ENCODE peak calls at places on chromosomes 3 and 15, in six cellular contexts. C is GM12891, N is K562, E is HepG2, P is H1, V is GM12878. I is an unnamed sample.

GRCh38 chr3:171494457-171495109 is 34.4 kb upstream of the TNIK start:
- DNase-seq in P (no peak), C (no peak), E (no peak), N (no peak), V (no peak), I (no peak)

GRCh38 chr15:43776101-43776717 is 557 bp downstream of the ELL3 start:
- DNase-seq in C (peak), N (no peak), E (no peak), P (no peak), V (peak), I (peak)

GRCh38 chr3:39115870-39116269 is 8.4 kb downstream of the TTC21A start:
- DNase-seq in N (no peak), V (no peak), E (no peak), C (no peak), P (no peak), I (no peak)

GRCh38 chr15:85582719-85583089 is 202.3 kb downstream of the AKAP13 start:
- DNase-seq in P (no peak), N (peak), V (peak), E (no peak), C (no peak), I (no peak)

GRCh38 chr3:12175137-12175593 is 16.5 kb upstream of the TIMP4 start:
- DNase-seq in P (no peak), N (no peak), C (no peak), V (no peak), E (no peak), I (no peak)

GRCh38 chr3:45852828-45853227 is 10.9 kb upstream of the LZTFL1 start:
- DNase-seq in N (no peak), P (no peak), C (no peak), V (peak), E (no peak), I (no peak)

GRCh38 chr15:51623386-51623938 is 891 bp upstream of the DMXL2 start:
- DNase-seq in V (no peak), N (peak), P (no peak), C (no peak), E (no peak), I (no peak)

GRCh38 chr3:13853978-13854296 is 25.9 kb downstream of the WNT7A start:
- DNase-seq in P (no peak), N (no peak), C (no peak), V (no peak), E (no peak), I (no peak)

GRCh38 chr3:135989247-135989646 is 23.7 kb downstream of the PPP2R3A start:
- DNase-seq in V (no peak), C (no peak), N (no peak), E (no peak), P (no peak), I (no peak)

GRCh38 chr3:177464392-177465225 is 267.3 kb upstream of the TBL1XR1 start:
- DNase-seq in N (no peak), V (no peak), P (no peak), E (no peak), C (no peak), I (no peak)

GRCh38 chr15:32979710-32980109 is 214.8 kb downstream of the FMN1 start:
- DNase-seq in P (no peak), V (no peak), E (no peak), N (no peak), C (no peak), I (no peak)

GRCh38 chr15:75454471-75455418 is 3.3 kb upstream of the SIN3A start:
- DNase-seq in V (no peak), P (no peak), N (peak), E (no peak), C (peak), I (peak)

GRCh38 chr3:45078910-45079522 is 52.9 kb downstream of the CLEC3B start:
- DNase-seq in N (peak), V (no peak), P (no peak), E (no peak), C (no peak), I (no peak)

GRCh38 chr15:48285329-48286214 is 45.7 kb upstream of the DUT start:
- DNase-seq in P (no peak), E (peak), N (peak), V (peak), C (peak), I (peak)

GRCh38 chr3:65713016-65713415 is 325.7 kb downstream of the MAGI1 start:
- DNase-seq in E (no peak), P (no peak), N (no peak), C (no peak), V (no peak), I (no peak)

GRCh38 chr3:107206141-107206540 is 171.1 kb upstream of the CCDC54 start:
- DNase-seq in N (peak), E (peak), P (no peak), V (no peak), C (peak), I (no peak)

GRCh38 chr3:194296448-194296831 is 54.7 kb downstream of the CPN2 start:
- DNase-seq in P (no peak), V (no peak), C (no peak), E (peak), N (no peak), I (no peak)

GRCh38 chr3:87710028-87710427 is 348.8 kb downstream of the CGGBP1 start:
- DNase-seq in P (no peak), V (no peak), C (no peak), E (no peak), N (no peak), I (no peak)

GRCh38 chr15:50636146-50636545 is 50.5 kb downstream of the TRPM7 start:
- DNase-seq in E (no peak), V (no peak), C (no peak), N (no peak), P (no peak), I (no peak)

GRCh38 chr3:153970735-153971347 is 150.3 kb upstream of the ARHGEF26 start:
- DNase-seq in E (no peak), V (no peak), N (no peak), C (no peak), P (no peak), I (no peak)

GRCh38 chr3:121063628-121064027 is 155.6 kb downstream of the STXBP5L start:
- DNase-seq in V (no peak), P (no peak), C (no peak), N (no peak), E (no peak), I (no peak)

GRCh38 chr15:65512807-65513416 is 4.6 kb downstream of the DPP8 start:
- DNase-seq in E (no peak), V (no peak), P (no peak), C (no peak), N (no peak), I (no peak)

GRCh38 chr3:191502583-191502982 is 41.6 kb downstream of the PYDC2 start:
- DNase-seq in C (no peak), P (no peak), E (peak), V (no peak), N (peak), I (no peak)

GRCh38 chr15:84766461-84767005 is 18.1 kb downstream of the ZNF592 start:
- DNase-seq in E (no peak), P (no peak), C (no peak), V (no peak), N (no peak), I (no peak)

GRCh38 chr15:51737538-51738305 is at the start of gene LYSMD2:
- DNase-seq in P (no peak), C (peak), N (peak), E (no peak), V (no peak), I (peak)

GRCh38 chr15:33068007-33068441 is 126.5 kb downstream of the FMN1 start:
- DNase-seq in P (no peak), C (no peak), E (peak), N (no peak), V (no peak), I (no peak)

GRCh38 chr3:169541528-169541927 is 122.0 kb downstream of the MECOM start:
- DNase-seq in E (no peak), V (no peak), C (no peak), N (no peak), P (no peak), I (no peak)

GRCh38 chr15:90481023-90481422 is 48.7 kb upstream of the CRTC3 start:
- DNase-seq in C (no peak), N (no peak), P (no peak), E (no peak), V (no peak), I (no peak)

GRCh38 chr3:188272481-188273372 is 118.8 kb downstream of the LPP start:
- DNase-seq in P (no peak), E (peak), C (no peak), N (no peak), V (no peak), I (no peak)

GRCh38 chr15:58497036-58497785 is 65.4 kb downstream of the LIPC start:
- DNase-seq in P (no peak), V (no peak), E (no peak), C (no peak), N (no peak), I (no peak)

GRCh38 chr3:171967137-171967783 is 72.1 kb upstream of the FNDC3B start:
- DNase-seq in P (no peak), V (no peak), N (no peak), E (peak), C (no peak), I (no peak)

GRCh38 chr3:113054552-113054951 is 63.8 kb downstream of the GTPBP8 start:
- DNase-seq in P (no peak), C (no peak), N (no peak), V (no peak), E (no peak), I (no peak)

DNA sequence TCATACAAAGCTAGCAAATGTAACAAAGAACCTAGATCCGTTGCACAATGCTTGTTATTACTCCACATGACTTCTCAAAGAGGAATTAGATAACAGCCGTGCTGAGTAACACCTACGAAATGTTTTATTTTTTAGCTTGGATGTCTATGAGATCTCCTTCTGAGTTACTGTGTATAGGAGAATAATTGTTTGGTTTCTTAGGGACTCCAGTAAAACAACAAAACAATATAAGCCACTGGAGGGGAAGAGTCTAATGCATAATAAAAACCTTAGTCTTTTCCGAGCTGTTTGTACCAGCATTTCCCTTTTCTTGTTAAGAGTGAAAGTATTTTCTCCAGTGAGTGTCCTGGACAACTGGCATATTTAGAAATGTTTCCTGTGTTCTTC is 15.6 kb downstream of the SNAP23 start:
- DNase-seq in P (no peak), C (no peak), N (no peak), V (no peak), E (no peak), I (no peak)
- TF ChIP-seq POLR2A in P (no peak), C (no peak), N (no peak), V (no peak), E (no peak), I (no peak)

GRCh38 chr15:101684384-101684783 is 32.2 kb upstream of the TM2D3 start:
- DNase-seq in C (no peak), V (no peak), P (no peak), N (no peak), E (no peak), I (no peak)
- TF ChIP-seq TAF1 in C (no peak), V (no peak), P (no peak), N (no peak), E (no peak), I (no peak)

GRCh38 chr15:80778964-80779657 is at the start of gene CEMIP:
- DNase-seq in V (no peak), C (peak), E (peak), P (peak), N (peak), I (peak)
- TF ChIP-seq POLR2A in V (no peak), C (no peak), E (peak), P (no peak), N (no peak), I (no peak)

DNA sequence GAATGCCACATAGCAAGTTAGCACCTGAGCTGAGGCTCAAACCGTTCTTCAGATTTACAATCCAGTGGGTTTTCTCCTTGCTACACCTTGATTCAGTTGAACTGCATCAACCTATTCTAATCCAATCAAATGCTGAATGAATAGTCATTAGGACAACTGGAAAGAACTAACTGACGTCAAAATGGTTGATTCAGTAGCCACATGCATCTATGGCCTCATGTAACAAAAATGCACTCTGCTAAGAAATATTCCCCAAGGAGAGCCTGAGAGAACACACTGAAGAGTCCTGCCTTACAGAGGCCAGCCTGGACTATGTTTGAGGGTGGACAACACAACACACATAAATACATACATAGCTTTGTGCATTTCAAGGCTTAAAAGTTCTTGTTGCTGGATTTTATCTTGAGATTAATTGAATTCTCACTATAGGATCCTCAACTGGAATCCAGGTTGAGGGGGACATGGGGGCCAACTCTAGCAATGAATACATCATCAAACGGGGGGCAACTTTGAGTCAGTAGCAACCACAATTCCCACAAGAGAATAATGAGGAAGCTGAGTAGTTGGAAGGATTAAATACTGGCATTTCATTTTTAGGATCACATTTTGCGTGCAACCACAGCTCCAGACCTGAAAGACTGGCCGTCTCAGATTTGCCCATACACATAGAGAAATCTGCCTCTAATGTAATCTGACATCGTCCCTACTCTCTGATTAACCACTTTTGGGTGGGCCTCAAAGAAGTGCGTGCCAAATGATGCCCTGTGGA is 280.2 kb upstream of the ICE2 start:
- DNase-seq in C (no peak), E (no peak), P (no peak), N (no peak), V (no peak), I (no peak)
- TF ChIP-seq TAF1 in C (no peak), E (no peak), P (no peak), N (no peak), V (no peak), I (no peak)

DNA sequence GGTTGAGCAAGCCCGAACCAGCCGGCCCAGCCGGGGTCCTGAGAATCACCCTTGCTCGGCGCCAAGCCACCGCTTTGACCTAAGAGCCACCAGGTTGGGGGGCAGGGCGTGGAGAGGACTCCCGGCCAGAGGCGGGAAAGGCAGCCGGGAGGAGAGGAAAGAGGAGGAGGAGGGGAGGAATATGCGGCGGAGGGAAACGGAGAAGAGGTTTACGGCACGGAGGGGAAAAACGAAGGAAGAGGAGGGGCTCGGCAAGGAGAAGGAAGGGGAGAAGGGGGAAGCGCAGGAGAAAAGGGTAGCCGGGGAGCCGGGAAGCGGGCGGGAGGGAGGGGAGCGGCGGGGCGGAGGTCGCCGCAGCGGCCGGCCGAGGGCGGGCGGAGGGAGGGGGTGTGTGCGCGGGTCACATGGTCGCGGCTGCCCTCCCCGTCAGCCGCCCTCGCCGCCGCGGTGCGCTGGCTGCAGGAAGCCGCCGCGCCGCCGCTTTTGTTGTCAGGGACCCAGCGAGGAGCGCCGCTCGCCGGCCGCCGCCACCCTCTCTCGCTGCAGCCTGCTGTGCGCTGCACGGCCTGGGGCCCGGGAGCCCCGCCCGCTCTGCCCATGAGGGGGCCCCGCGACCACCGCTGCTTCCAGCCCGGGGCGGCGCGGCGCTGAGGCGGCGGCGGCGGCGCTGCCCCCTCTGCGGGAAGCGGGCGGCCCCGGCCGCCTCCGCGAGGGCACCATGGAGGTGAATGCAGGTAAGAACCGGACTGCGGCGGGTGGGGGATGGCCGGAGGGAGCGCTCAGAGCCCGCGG is at the start of gene NR1D2:
- DNase-seq in V (no peak), N (peak), P (no peak), C (peak), E (peak), I (peak)
- TF ChIP-seq POLR2A in V (peak), N (peak), P (peak), C (no peak), E (peak), I (peak)

DNA sequence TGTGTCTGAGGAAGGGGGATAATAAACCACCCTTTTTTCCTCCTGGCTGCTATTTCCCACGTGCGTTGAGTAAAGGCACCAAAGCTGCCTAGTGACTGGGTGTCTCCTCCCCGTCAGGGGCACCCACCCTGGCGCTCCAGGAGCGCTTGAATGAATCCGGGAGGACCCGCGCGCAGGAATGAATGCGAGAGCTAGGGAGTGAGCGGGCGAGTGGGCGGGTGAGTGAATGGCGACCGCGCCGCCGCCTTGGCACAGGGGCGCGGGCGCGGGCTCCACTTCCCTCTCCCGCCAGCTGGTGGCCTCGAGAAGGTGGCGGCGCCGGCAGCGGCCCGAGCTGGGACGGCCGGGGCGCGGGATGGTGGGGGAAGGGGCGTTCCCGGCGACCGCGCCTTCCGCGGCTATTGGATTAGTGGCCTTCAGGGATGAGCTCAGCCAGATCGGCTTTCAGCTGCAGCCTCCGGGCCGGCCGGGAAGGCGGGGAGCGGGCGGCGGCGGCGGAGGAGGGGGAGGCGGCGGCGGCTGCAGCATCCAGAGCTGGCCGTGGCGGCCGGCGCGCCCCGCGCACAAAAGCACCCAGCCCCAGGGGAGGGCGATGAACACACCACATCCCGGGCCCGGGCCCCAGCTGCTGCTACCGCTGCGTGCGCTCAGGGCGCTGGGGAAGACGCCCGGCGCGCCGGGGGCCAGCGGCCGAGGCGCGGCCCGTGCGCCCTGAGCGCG is at the start of gene SPSB4:
- DNase-seq in E (peak), N (no peak), C (no peak), P (peak), V (no peak), I (no peak)
- TF ChIP-seq TAF1 in E (no peak), N (no peak), C (no peak), P (peak), V (no peak), I (no peak)

GRCh38 chr15:62110000-62110851 is 43.4 kb downstream of the C2CD4A start:
- DNase-seq in N (no peak), V (no peak), P (no peak), C (no peak), E (no peak), I (no peak)

GRCh38 chr15:62109457-62109856 is 42.7 kb downstream of the C2CD4A start:
- DNase-seq in V (no peak), N (no peak), C (no peak), P (no peak), E (no peak), I (no peak)

GRCh38 chr15:62115847-62116246 is 49.1 kb downstream of the C2CD4A start:
- DNase-seq in E (peak), P (no peak), N (no peak), V (no peak), C (no peak), I (no peak)

GRCh38 chr15:62112051-62112450 is 45.3 kb downstream of the C2CD4A start:
- DNase-seq in E (no peak), C (no peak), V (no peak), N (no peak), P (no peak), I (no peak)

DNA sequence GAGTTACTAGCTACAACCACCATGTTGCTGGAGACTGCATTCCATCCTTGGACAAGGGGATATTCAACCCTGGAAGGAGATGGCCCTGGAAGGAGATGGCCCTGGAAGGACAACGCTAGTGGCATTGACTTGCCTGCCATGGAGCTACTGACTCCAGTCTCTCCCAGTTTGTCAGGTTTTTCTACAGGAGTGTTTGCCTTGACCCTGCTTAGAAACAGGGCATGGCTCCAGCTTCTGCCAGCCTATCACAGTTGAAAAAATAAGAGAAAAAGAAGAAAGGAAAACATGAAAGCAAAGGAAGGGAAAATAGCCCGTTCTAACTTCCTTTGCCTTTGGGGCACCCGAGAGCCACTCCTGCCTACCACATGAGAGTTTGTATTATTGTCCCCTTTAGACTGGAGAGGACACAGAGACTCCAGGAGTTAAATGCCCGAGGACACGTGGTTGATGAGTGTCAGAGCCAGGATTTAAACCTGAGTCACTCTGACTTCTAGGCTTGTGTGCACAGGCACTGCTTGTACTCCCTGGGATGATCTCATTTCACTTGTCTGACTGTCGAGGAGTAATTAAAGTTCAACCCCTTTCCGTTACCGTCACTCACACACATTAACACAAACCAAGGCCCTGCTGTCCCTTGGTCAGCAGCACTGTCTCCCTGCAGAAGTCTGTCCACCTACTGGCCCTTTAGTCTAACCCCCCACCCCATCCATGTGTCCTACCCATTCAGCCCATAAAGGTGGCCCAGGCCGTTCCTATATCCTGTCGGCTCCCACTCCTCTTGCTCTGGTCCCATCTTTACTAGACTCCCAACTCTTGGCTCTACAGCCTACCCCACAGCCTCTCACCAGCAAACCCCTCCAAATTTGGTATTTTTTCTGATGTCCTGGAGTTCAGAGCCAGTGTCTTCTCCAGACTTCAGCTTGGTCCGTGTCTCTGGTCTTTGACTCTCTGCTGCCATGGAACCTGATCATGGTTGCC is 46.1 kb downstream of the C2CD4A start:
- DNase-seq in E (peak), V (no peak), P (no peak), N (no peak), C (no peak), I (no peak)
- TF ChIP-seq POLR2A in E (no peak), V (no peak), P (no peak), N (no peak), C (no peak), I (no peak)

GRCh38 chr3:100269410-100270217 is 8.8 kb downstream of the TBC1D23 start:
- DNase-seq in N (no peak), E (no peak), C (no peak), V (no peak), P (no peak), I (no peak)
- TF ChIP-seq TAF1 in N (no peak), E (no peak), C (no peak), V (no peak), P (no peak), I (no peak)